ENCODE peak calls at places on chromosomes 2 and 18, in eight cellular contexts. N is sigmoid colon, C is A549, D is uterus, H is stomach, O is transverse colon, W is Peyer's patch, X is tibial nerve. T is an unnamed sample.

GRCh38 chr18:75204262-75204977 is 4.5 kb downstream of the PTGR3 start:
- DNase-seq in N (no peak), C (no peak), D (no peak), H (no peak), O (peak), W (no peak), X (no peak), T (peak)

GRCh38 chr2:217398860-217399259 is 539.0 kb upstream of the TNP1 start:
- DNase-seq in N (no peak), C (no peak), D (no peak), H (no peak), O (no peak), W (no peak), X (no peak), T (no peak)

GRCh38 chr18:13452448-13452811 is 233.9 kb downstream of the LDLRAD4 start:
- DNase-seq in N (peak), C (peak), D (peak), H (peak), O (no peak), W (no peak), X (no peak), T (no peak)

GRCh38 chr2:48694143-48694542 is 61.4 kb downstream of the LHCGR start:
- DNase-seq in N (no peak), C (no peak), D (no peak), H (no peak), O (no peak), W (no peak), X (no peak), T (no peak)

GRCh38 chr2:229815858-229816257 is 101.5 kb upstream of the DNER start:
- DNase-seq in N (no peak), C (peak), D (no peak), H (no peak), O (no peak), W (no peak), X (no peak), T (no peak)

GRCh38 chr18:9147440-9148238 is 11.1 kb downstream of the ANKRD12 start:
- DNase-seq in N (no peak), C (peak), D (no peak), H (no peak), O (peak), W (no peak), X (peak), T (peak)

GRCh38 chr2:9997936-9998335 is 45.4 kb upstream of the KLF11 start:
- DNase-seq in N (no peak), C (no peak), D (no peak), H (no peak), O (no peak), W (no peak), X (no peak), T (no peak)

GRCh38 chr18:11308499-11308898 is 159.1 kb upstream of the PIEZO2 start:
- DNase-seq in N (no peak), C (no peak), D (no peak), H (no peak), O (no peak), W (no peak), X (no peak), T (no peak)

GRCh38 chr2:73963385-73964120 is 21.2 kb upstream of the TET3 start:
- DNase-seq in N (no peak), C (no peak), D (no peak), H (no peak), O (no peak), W (no peak), X (no peak), T (peak)

GRCh38 chr2:190996338-190996946 is 17.5 kb downstream of the STAT1 start:
- DNase-seq in N (no peak), C (peak), D (no peak), H (no peak), O (no peak), W (no peak), X (no peak), T (peak)

GRCh38 chr18:1930291-1931270 is 640.7 kb downstream of the METTL4 start:
- DNase-seq in N (no peak), C (no peak), D (no peak), H (no peak), O (no peak), W (no peak), X (no peak), T (no peak)

GRCh38 chr2:53970095-53970897 is 497 bp downstream of the PSME4 start:
- DNase-seq in N (peak), C (peak), D (peak), H (peak), O (peak), W (peak), X (peak), T (peak)

GRCh38 chr2:155310589-155310988 is 612.1 kb downstream of the KCNJ3 start:
- DNase-seq in N (no peak), C (peak), D (no peak), H (no peak), O (no peak), W (no peak), X (no peak), T (no peak)

GRCh38 chr18:10526211-10526949 is 553 bp downstream of the NAPG start:
- DNase-seq in N (peak), C (peak), D (peak), H (peak), O (peak), W (peak), X (peak), T (peak)

GRCh38 chr2:1997409-1997808 is 253.1 kb upstream of the PXDN start:
- DNase-seq in N (no peak), C (no peak), D (no peak), H (peak), O (peak), W (no peak), X (no peak), T (peak)
- TF ChIP-seq POLR2A in N (no peak), C (no peak), D (no peak), H (no peak), O (no peak), W (no peak), X (no peak), T (no peak)

GRCh38 chr2:46702537-46702936 is 213.1 kb downstream of the MCFD2 start:
- DNase-seq in N (no peak), C (no peak), D (no peak), H (no peak), O (no peak), W (no peak), X (no peak), T (no peak)

GRCh38 chr2:46703588-46703987 is 212.0 kb downstream of the MCFD2 start:
- DNase-seq in N (no peak), C (no peak), D (no peak), H (no peak), O (no peak), W (no peak), X (no peak), T (no peak)

GRCh38 chr2:46700435-46700834 is 215.2 kb downstream of the MCFD2 start:
- DNase-seq in N (no peak), C (no peak), D (no peak), H (no peak), O (no peak), W (no peak), X (no peak), T (no peak)

GRCh38 chr2:46697830-46698323 is 217.7 kb downstream of the MCFD2 start:
- DNase-seq in N (no peak), C (no peak), D (no peak), H (no peak), O (peak), W (no peak), X (no peak), T (no peak)

GRCh38 chr2:46701152-46701551 is 214.5 kb downstream of the MCFD2 start:
- DNase-seq in N (no peak), C (no peak), D (no peak), H (no peak), O (no peak), W (no peak), X (no peak), T (no peak)
- H3K4me3 ChIP-seq in N (peak), C (peak), D (no peak), H (no peak), O (no peak), W (no peak), X (no peak), T (no peak)

DNA sequence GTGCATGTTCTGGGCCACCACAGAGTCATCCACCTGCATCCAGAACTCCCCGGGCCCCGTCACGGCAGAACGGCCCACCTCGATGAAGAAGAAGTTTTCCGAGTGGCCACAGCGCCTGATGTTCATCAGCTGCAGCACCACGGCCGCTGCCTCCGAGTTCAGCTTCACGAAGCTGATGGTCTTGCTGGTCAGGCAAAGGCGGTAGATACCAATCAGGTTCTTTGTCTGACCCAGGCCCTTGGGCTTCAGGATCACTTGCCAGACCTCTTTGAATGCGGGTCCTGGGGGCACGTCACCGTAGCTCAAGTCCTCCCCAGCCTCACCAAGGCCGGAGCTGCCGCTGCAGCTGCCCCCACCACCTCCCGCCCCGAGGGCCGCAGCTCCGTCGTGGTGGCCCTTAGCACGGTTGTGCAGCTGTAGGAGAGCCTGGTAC is 1.6 kb downstream of the IRS1 start:
- DNase-seq in N (peak), C (no peak), D (no peak), H (peak), O (no peak), W (no peak), X (no peak), T (no peak)
- TF ChIP-seq POLR2A in N (no peak), C (no peak), D (no peak), H (no peak), O (no peak), W (no peak), X (no peak), T (no peak)

DNA sequence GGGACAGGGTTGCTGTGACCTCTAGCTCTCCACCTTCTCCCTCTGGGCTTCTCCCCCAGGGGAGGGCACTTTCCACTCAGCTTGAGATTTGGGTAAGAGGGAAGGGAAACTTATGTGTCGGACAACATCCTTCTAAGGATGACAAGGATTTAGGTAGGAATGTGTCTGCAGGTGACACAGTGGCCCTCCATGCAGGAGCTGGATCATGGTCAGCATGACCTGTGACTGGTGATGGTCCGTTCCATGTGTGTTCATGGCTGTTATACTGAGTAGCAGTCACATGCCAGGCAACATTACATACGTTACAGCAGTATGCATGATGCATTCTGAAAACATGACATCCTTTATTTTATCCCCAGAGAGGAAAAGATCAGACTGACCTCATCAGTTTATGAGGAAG is 192.2 kb downstream of the SEPTIN10 start:
- DNase-seq in N (peak), C (no peak), D (no peak), H (no peak), O (no peak), W (no peak), X (no peak), T (no peak)
- H3K4me3 ChIP-seq in N (no peak), C (no peak), D (no peak), H (no peak), O (no peak), W (no peak), X (no peak), T (no peak)

GRCh38 chr2:171893196-171893823 is 734 bp downstream of the SLC25A12 start:
- DNase-seq in N (no peak), C (no peak), D (no peak), H (no peak), O (no peak), W (no peak), X (no peak), T (no peak)

GRCh38 chr2:171894612-171894947 is 536 bp upstream of the SLC25A12 start:
- DNase-seq in N (no peak), C (no peak), D (no peak), H (no peak), O (no peak), W (no peak), X (no peak), T (no peak)

GRCh38 chr2:171893824-171894611 is at the start of gene SLC25A12:
- DNase-seq in N (peak), C (peak), D (peak), H (peak), O (peak), W (peak), X (peak), T (peak)

GRCh38 chr2:171889333-171889732 is 4.7 kb downstream of the SLC25A12 start:
- DNase-seq in N (no peak), C (no peak), D (no peak), H (no peak), O (no peak), W (no peak), X (no peak), T (no peak)

DNA sequence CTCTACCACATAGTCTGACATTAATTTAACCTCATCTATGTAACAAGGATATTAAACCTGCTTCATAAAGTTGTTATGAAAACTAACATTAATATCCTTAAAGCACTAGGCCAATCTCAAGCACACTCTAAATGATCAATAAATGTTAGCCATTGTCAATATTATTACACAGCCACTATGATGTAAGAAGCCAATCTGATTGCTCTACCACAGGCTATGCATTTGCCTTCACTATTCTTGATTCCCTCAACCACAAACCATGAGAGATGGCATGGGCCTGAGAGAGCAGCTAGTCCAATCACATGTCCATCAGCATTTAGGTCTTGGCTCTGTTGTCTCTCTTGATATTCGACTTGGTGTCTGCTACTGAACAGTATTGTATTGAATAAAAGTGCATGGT is 4.2 kb downstream of the SLC25A12 start:
- DNase-seq in N (no peak), C (no peak), D (no peak), H (no peak), O (no peak), W (no peak), X (no peak), T (no peak)
- TF ChIP-seq POLR2A in N (no peak), C (no peak), D (no peak), H (no peak), O (no peak), W (no peak), X (no peak), T (no peak)

GRCh38 chr2:236642125-236642524 is 72.5 kb downstream of the ACKR3 start:
- DNase-seq in N (no peak), C (no peak), D (no peak), H (no peak), O (no peak), W (no peak), X (peak), T (no peak)
- H3K4me3 ChIP-seq in N (no peak), C (no peak), D (no peak), H (no peak), O (no peak), W (no peak), X (no peak), T (no peak)

GRCh38 chr2:96760036-96760985 is at the start of gene CNNM4:
- DNase-seq in N (peak), C (peak), D (peak), H (peak), O (peak), W (peak), X (peak), T (peak)
- TF ChIP-seq POLR2A in N (no peak), C (peak), D (peak), H (no peak), O (peak), W (no peak), X (peak), T (no peak)

GRCh38 chr2:1799174-1799573 is 54.9 kb upstream of the PXDN start:
- DNase-seq in N (peak), C (no peak), D (no peak), H (no peak), O (no peak), W (no peak), X (no peak), T (no peak)
- H3K4me3 ChIP-seq in N (peak), C (no peak), D (no peak), H (no peak), O (no peak), W (no peak), X (no peak), T (no peak)

T was measured in testis.